ENCODE peak calls at places on chromosomes 13 and 19, in ten cellular contexts. Q, L, J, C, G, R, I, N, X and T are unnamed samples.

GRCh38 chr13:87376081-87376480 is 295.1 kb upstream of the SLITRK5 start:
- DNase-seq in Q (no peak), L (no peak), J (no peak), C (no peak), G (no peak), R (no peak), I (no peak), N (no peak), X (no peak), T (peak)

GRCh38 chr13:108176685-108177274 is 38.6 kb downstream of the LIG4 start:
- DNase-seq in Q (peak), L (peak), J (no peak), C (no peak), G (peak), R (peak), I (no peak), N (peak), X (peak), T (no peak)

GRCh38 chr19:56222901-56223300 is 20.8 kb downstream of the ZSCAN5C start:
- DNase-seq in Q (no peak), L (no peak), J (no peak), C (no peak), G (no peak), R (no peak), I (no peak), N (no peak), X (no peak), T (no peak)

GRCh38 chr13:30115257-30115600 is 192.1 kb downstream of the KATNAL1 start:
- DNase-seq in Q (no peak), L (no peak), J (no peak), C (no peak), G (no peak), R (no peak), I (no peak), N (no peak), X (no peak), T (no peak)

GRCh38 chr19:13441810-13442512 is 64.3 kb downstream of the CACNA1A start:
- DNase-seq in Q (peak), L (no peak), J (peak), C (no peak), G (peak), R (no peak), I (no peak), N (peak), X (peak), T (no peak)

GRCh38 chr13:85040176-85040660 is 759.0 kb downstream of the SLITRK6 start:
- DNase-seq in Q (no peak), L (no peak), J (no peak), C (no peak), G (no peak), R (peak), I (no peak), N (no peak), X (no peak), T (no peak)

GRCh38 chr13:41085961-41086360 is 24.7 kb downstream of the WBP4 start:
- DNase-seq in Q (no peak), L (no peak), J (no peak), C (no peak), G (no peak), R (no peak), I (no peak), N (no peak), X (no peak), T (no peak)

GRCh38 chr19:39325778-39326680 is 5.4 kb upstream of the LRFN1 start:
- DNase-seq in Q (no peak), L (no peak), J (peak), C (no peak), G (no peak), R (no peak), I (no peak), N (no peak), X (peak), T (no peak)

GRCh38 chr19:31344403-31344802 is 4.8 kb downstream of the TSHZ3 start:
- DNase-seq in Q (no peak), L (no peak), J (no peak), C (no peak), G (no peak), R (no peak), I (no peak), N (no peak), X (no peak), T (no peak)

GRCh38 chr19:5172859-5173577 is 167.6 kb downstream of the PTPRS start:
- DNase-seq in Q (no peak), L (no peak), J (peak), C (no peak), G (no peak), R (no peak), I (no peak), N (no peak), X (no peak), T (peak)

GRCh38 chr19:46115396-46116109 is 8.9 kb downstream of the IGFL3 start:
- DNase-seq in Q (peak), L (peak), J (peak), C (no peak), G (no peak), R (no peak), I (no peak), N (peak), X (no peak), T (peak)

GRCh38 chr13:88085036-88085435 is 413.9 kb downstream of the SLITRK5 start:
- DNase-seq in Q (no peak), L (no peak), J (no peak), C (no peak), G (no peak), R (no peak), I (no peak), N (no peak), X (no peak), T (peak)

GRCh38 chr13:110186221-110186838 is 120.6 kb downstream of the COL4A1 start:
- DNase-seq in Q (no peak), L (no peak), J (no peak), C (no peak), G (no peak), R (no peak), I (no peak), N (no peak), X (no peak), T (no peak)

GRCh38 chr13:90838561-90838960 is 508.9 kb upstream of the MIR17HG start:
- DNase-seq in Q (no peak), L (no peak), J (no peak), C (no peak), G (no peak), R (no peak), I (no peak), N (no peak), X (no peak), T (no peak)

GRCh38 chr13:31910633-31911032 is 120.9 kb upstream of the FRY start:
- DNase-seq in Q (no peak), L (no peak), J (no peak), C (no peak), G (no peak), R (no peak), I (no peak), N (no peak), X (no peak), T (no peak)

GRCh38 chr13:73129023-73129422 is 70.2 kb downstream of the KLF5 start:
- DNase-seq in Q (no peak), L (no peak), J (no peak), C (no peak), G (no peak), R (no peak), I (no peak), N (no peak), X (no peak), T (no peak)

GRCh38 chr19:52600639-52601024 is 30.5 kb downstream of the ZNF701 start:
- DNase-seq in Q (no peak), L (peak), J (no peak), C (no peak), G (no peak), R (no peak), I (no peak), N (no peak), X (no peak), T (no peak)

GRCh38 chr13:40770609-40770933 is 419 bp downstream of the MRPS31 start:
- DNase-seq in Q (no peak), L (no peak), J (no peak), C (no peak), G (no peak), R (no peak), I (no peak), N (no peak), X (no peak), T (no peak)